ENCODE peak calls at places on chromosome 6, in four cellular contexts. M is omental fat pad; I is effector memory CD8-positive, alpha-beta T cell; T is substantia nigra. D is an unnamed sample.

GRCh38 chr6:95249661-95250060 is 327.7 kb upstream of the MANEA start:
- DNase-seq in M (no peak), I (no peak), T (no peak), D (no peak)

GRCh38 chr6:163529605-163530004 is 115.1 kb downstream of the QKI start:
- DNase-seq in M (no peak), I (no peak), T (no peak), D (no peak)

GRCh38 chr6:6810727-6811126 is 222.2 kb downstream of the LY86 start:
- DNase-seq in M (no peak), I (no peak), T (no peak), D (no peak)

GRCh38 chr6:35297541-35298481 is at the start of gene DEF6:
- DNase-seq in M (no peak), I (peak), T (no peak), D (peak)

GRCh38 chr6:14129572-14129971 is 12.0 kb downstream of the CD83 start:
- DNase-seq in M (no peak), I (no peak), T (peak), D (peak)

GRCh38 chr6:112450663-112451062 is 103.5 kb downstream of the RFPL4B start:
- DNase-seq in M (no peak), I (no peak), T (no peak), D (no peak)

GRCh38 chr6:128919412-128919811 is 36.5 kb downstream of the LAMA2 start:
- DNase-seq in M (no peak), I (no peak), T (no peak), D (no peak)

GRCh38 chr6:55902796-55903195 is 27.4 kb upstream of the BMP5 start:
- DNase-seq in M (no peak), I (no peak), T (no peak), D (no peak)

GRCh38 chr6:39884696-39885095 is 49.6 kb downstream of the MOCS1 start:
- DNase-seq in M (no peak), I (no peak), T (no peak), D (no peak)

GRCh38 chr6:136923116-136923953 is 1.2 kb downstream of the SLC35D3 start:
- DNase-seq in M (no peak), I (no peak), T (no peak), D (no peak)

GRCh38 chr6:152426276-152426675 is 210.9 kb downstream of the SYNE1 start:
- DNase-seq in M (no peak), I (no peak), T (no peak), D (no peak)

GRCh38 chr6:7691675-7692452 is 34.0 kb upstream of the BMP6 start:
- DNase-seq in M (no peak), I (no peak), T (no peak), D (no peak)

GRCh38 chr6:34924831-34925613 is 36.0 kb downstream of the ANKS1A start:
- DNase-seq in M (no peak), I (no peak), T (no peak), D (no peak)

GRCh38 chr6:28807682-28808280 is 116.0 kb downstream of the TRIM27 start:
- DNase-seq in M (no peak), I (no peak), T (no peak), D (no peak)

GRCh38 chr6:41286544-41287346 is at the start of gene TREM1:
- DNase-seq in M (no peak), I (no peak), T (no peak), D (no peak)

GRCh38 chr6:25404094-25404493 is 124.9 kb downstream of the CARMIL1 start:
- DNase-seq in M (no peak), I (no peak), T (no peak), D (no peak)

GRCh38 chr6:87364602-87365252 is 20.1 kb downstream of the C6orf163 start:
- DNase-seq in M (no peak), I (no peak), T (no peak), D (no peak)

GRCh38 chr6:114075300-114075699 is 104.4 kb upstream of the HDAC2 start:
- DNase-seq in M (no peak), I (no peak), T (no peak), D (no peak)

GRCh38 chr6:41975276-41975675 is 33.7 kb upstream of the CCND3 start:
- DNase-seq in M (no peak), I (no peak), T (no peak), D (no peak)

GRCh38 chr6:157982297-157982579 is 575 bp downstream of the SYNJ2 start:
- DNase-seq in M (no peak), I (peak), T (no peak), D (no peak)

GRCh38 chr6:149889321-149889720 is 8.6 kb downstream of the RAET1E start:
- DNase-seq in M (no peak), I (no peak), T (no peak), D (no peak)

GRCh38 chr6:84667252-84668213 is 96.9 kb downstream of the TBX18 start:
- DNase-seq in M (no peak), I (no peak), T (no peak), D (no peak)

GRCh38 chr6:118146584-118146983 is 239.5 kb downstream of the SLC35F1 start:
- DNase-seq in M (no peak), I (no peak), T (no peak), D (no peak)

D was measured in amygdala.